ENCODE peak calls at places on chromosomes 7 and 10, in six cellular contexts. G is Panc1; E is GM12891; N is stimulated activated CD4-positive, alpha-beta T cell treated with anti-CD3 and anti-CD28 coated beads, Interleukin-4, amount 100 ng/mL, for 1 hour; V is anterior cingulate cortex; Z is stimulated activated CD8-positive, alpha-beta memory T cell treated with anti-CD3 and anti-CD28 coated beads, Interleukin-12 subunit alpha, Interleukin-12 subunit beta, amount 100 ng/mL, for 4 hours. F is an unnamed sample.

GRCh38 chr10:133335238-133336122 is 1.2 kb downstream of the CALY start:
- DNase-seq in G (no peak), N (peak; percentile 74), E (peak; percentile 77), V (no peak), Z (peak; percentile 71), F (no peak)

GRCh38 chr7:143929224-143929920 is 5.7 kb upstream of the OR2F2 start:
- DNase-seq in Z (no peak), E (no peak), G (no peak), N (no peak), V (no peak), F (no peak)

GRCh38 chr10:29804025-29804852 is 169.5 kb upstream of the SVIL start:
- DNase-seq in V (no peak), N (no peak), E (no peak), Z (no peak), G (peak; percentile 93), F (no peak)

GRCh38 chr10:84293171-84293570 is 35.2 kb upstream of the CCSER2 start:
- DNase-seq in N (no peak), G (no peak), Z (no peak), V (no peak), E (no peak), F (no peak)

GRCh38 chr10:6220418-6221191 is 17.9 kb downstream of the PFKFB3 start:
- DNase-seq in Z (no peak), N (no peak), G (no peak), E (no peak), V (no peak), F (no peak)

GRCh38 chr7:106715730-106716129 is 54.8 kb upstream of the CCDC71L start:
- DNase-seq in N (no peak), G (no peak), E (no peak), V (no peak), Z (no peak), F (no peak)

GRCh38 chr10:34078798-34079470 is 736.2 kb downstream of the PARD3 start:
- DNase-seq in Z (no peak), N (no peak), G (no peak), V (no peak), E (no peak), F (no peak)

GRCh38 chr7:2863461-2864066 is 19.5 kb upstream of the GNA12 start:
- DNase-seq in V (no peak), N (peak; percentile 57), E (peak; percentile 66), G (peak; percentile 92), Z (peak; percentile 60), F (no peak)

GRCh38 chr7:4606776-4607175 is 75.3 kb upstream of the FOXK1 start:
- DNase-seq in N (no peak), G (no peak), V (no peak), E (no peak), Z (no peak), F (no peak)

GRCh38 chr7:41457832-41458437 is 245.0 kb downstream of the INHBA start:
- DNase-seq in G (no peak), N (no peak), E (no peak), V (no peak), Z (no peak), F (no peak)

GRCh38 chr7:155851892-155852291 is 39.6 kb upstream of the SHH start:
- DNase-seq in Z (no peak), N (no peak), V (no peak), G (no peak), E (no peak), F (no peak)

GRCh38 chr7:37234928-37235327 is 213.7 kb downstream of the ELMO1 start:
- DNase-seq in N (no peak), Z (no peak), G (no peak), V (no peak), E (no peak), F (peak; percentile 31)

GRCh38 chr10:115996031-115996430 is 277.0 kb downstream of the GFRA1 start:
- DNase-seq in E (no peak), G (no peak), N (no peak), Z (no peak), V (no peak), F (no peak)

GRCh38 chr7:12674861-12675260 is 12.6 kb upstream of the ARL4A start:
- DNase-seq in N (no peak), V (no peak), E (no peak), G (no peak), Z (no peak), F (no peak)

GRCh38 chr7:79964463-79964862 is 170.2 kb upstream of the GNAI1 start:
- DNase-seq in V (no peak), G (no peak), Z (no peak), E (no peak), N (no peak), F (no peak)

GRCh38 chr10:43251664-43252165 is 15.2 kb downstream of the RASGEF1A start:
- DNase-seq in V (no peak), E (no peak), Z (no peak), G (no peak), N (no peak), F (no peak)

GRCh38 chr10:32943854-32944661 is 14.0 kb downstream of the ITGB1 start:
- DNase-seq in G (no peak), Z (no peak), V (peak; percentile 4), N (no peak), E (no peak), F (no peak)

GRCh38 chr7:151429555-151430331 is 10.2 kb downstream of the CRYGN start:
- DNase-seq in Z (no peak), V (no peak), G (no peak), E (peak; percentile 69), N (peak; percentile 33), F (no peak)

GRCh38 chr7:74013539-74014272 is 14.3 kb upstream of the ELN start:
- DNase-seq in V (no peak), G (no peak), N (no peak), E (no peak), Z (no peak), F (peak; percentile 62)

F was measured in substantia nigra.